ENCODE peak calls at places on chromosomes 7 and 10, in seven cellular contexts. G is GM23248, L is fibroblast of lung, W is aorta, O is lung, P is neural progenitor cell, S is uterus. V is an unnamed sample. For H3K4me1, the result is how much of the 10 kb centered on the place peaks cover.

GRCh38 chr10:100934084-100934659 is 21.4 kb downstream of the SLF2 start:
- DNase-seq in L (peak), P (no peak), S (no peak), O (no peak), G (peak), W (no peak), V (peak)

GRCh38 chr10:44353128-44353390 is 31.8 kb downstream of the CXCL12 start:
- DNase-seq in W (no peak), G (no peak), O (no peak), L (no peak), S (no peak), P (no peak), V (no peak)

GRCh38 chr7:116273918-116274301 is 63.6 kb downstream of the TES start:
- DNase-seq in S (no peak), O (no peak), W (no peak), L (no peak), G (no peak), P (peak), V (no peak)

GRCh38 chr10:91034494-91035157 is 113.7 kb upstream of the ANKRD1 start:
- DNase-seq in G (peak), L (peak), P (peak), S (peak), O (peak), W (peak), V (peak)

GRCh38 chr7:137642467-137642866 is 204.3 kb downstream of the DGKI start:
- DNase-seq in W (no peak), L (peak), G (peak), S (no peak), P (no peak), O (no peak), V (peak)

GRCh38 chr10:78936412-78937342 is 132.1 kb upstream of the ZMIZ1 start:
- DNase-seq in P (no peak), W (no peak), O (no peak), G (no peak), L (peak), S (no peak), V (no peak)

GRCh38 chr10:114328876-114329275 is 75.4 kb downstream of the AFAP1L2 start:
- DNase-seq in W (no peak), L (no peak), G (no peak), S (peak), P (no peak), O (no peak), V (no peak)

GRCh38 chr7:30321992-30322637 is 37.7 kb downstream of the ZNRF2 start:
- DNase-seq in G (peak), W (no peak), P (no peak), O (no peak), S (no peak), L (peak), V (no peak)

GRCh38 chr10:1043532-1043995 is 5.4 kb downstream of the IDI1 start:
- DNase-seq in L (no peak), W (peak), S (no peak), O (no peak), G (no peak), P (no peak), V (no peak)

GRCh38 chr10:126536148-126536547 is 134.3 kb downstream of the C10orf90 start:
- DNase-seq in P (peak), G (peak), S (no peak), W (no peak), L (peak), O (no peak), V (no peak)

GRCh38 chr7:51269321-51269720 is 47.3 kb downstream of the COBL start:
- DNase-seq in S (no peak), L (no peak), G (no peak), W (no peak), P (no peak), O (no peak), V (no peak)

GRCh38 chr7:73906874-73907273 is 45.9 kb downstream of the TMEM270 start:
- DNase-seq in L (no peak), G (no peak), P (no peak), W (peak), S (no peak), O (no peak), V (no peak)

GRCh38 chr10:60549686-60550085 is 160.0 kb upstream of the ANK3 start:
- DNase-seq in O (no peak), G (peak), S (no peak), L (peak), W (no peak), P (no peak), V (peak)

GRCh38 chr7:74290590-74290950 is 1.4 kb downstream of the CLIP2 start:
- DNase-seq in O (no peak), W (no peak), P (no peak), L (no peak), G (peak), S (no peak), V (no peak)

GRCh38 chr7:47830015-47830414 is 118.3 kb downstream of the PKD1L1 start:
- DNase-seq in W (no peak), O (no peak), P (no peak), S (no peak), G (no peak), L (no peak), V (no peak)

GRCh38 chr7:71615017-71615416 is 483.1 kb downstream of the GALNT17 start:
- DNase-seq in L (no peak), W (peak), P (no peak), G (peak), O (no peak), S (no peak), V (no peak)

GRCh38 chr7:30896783-30897617 is 14.7 kb upstream of the AQP1 start:
- DNase-seq in S (no peak), L (no peak), P (no peak), G (no peak), O (peak), W (no peak), V (no peak)

GRCh38 chr10:28326516-28327493 is 23.9 kb upstream of the MPP7 start:
- DNase-seq in W (peak), S (peak), O (peak), P (no peak), G (no peak), L (peak), V (no peak)

GRCh38 chr10:123840714-123841113 is 50.9 kb downstream of the CPXM2 start:
- DNase-seq in G (no peak), S (no peak), L (no peak), O (no peak), W (no peak), P (no peak), V (no peak)

GRCh38 chr10:129079705-129080104 is 387.3 kb upstream of the MGMT start:
- DNase-seq in O (peak), G (no peak), L (no peak), P (peak), W (peak), S (no peak), V (no peak)

GRCh38 chr10:7378602-7379403 is 32.0 kb downstream of the SFMBT2 start:
- DNase-seq in L (no peak), P (no peak), G (no peak), O (no peak), S (no peak), W (no peak), V (no peak)

GRCh38 chr10:60732240-60733188 is 45.8 kb upstream of the CDK1 start:
- DNase-seq in P (peak), L (no peak), G (peak), S (peak), O (peak), W (peak), V (peak)

GRCh38 chr7:158263110-158263963 is 324.3 kb downstream of the PTPRN2 start:
- DNase-seq in S (no peak), L (no peak), O (no peak), G (no peak), W (peak), P (no peak), V (no peak)

GRCh38 chr7:2687338-2687869 is 598 bp upstream of the AMZ1 start:
- DNase-seq in W (no peak), S (no peak), G (peak), L (no peak), O (no peak), P (no peak), V (no peak)

GRCh38 chr10:109978481-109978880 is 29.3 kb upstream of the ADD3 start:
- DNase-seq in L (peak), W (no peak), G (peak), P (peak), S (peak), O (no peak), V (peak)

GRCh38 chr7:130369831-130370230 is 10.5 kb upstream of the CPA1 start:
- DNase-seq in O (no peak), S (no peak), W (no peak), L (no peak), G (peak), P (no peak), V (no peak)
- H3K4me1 ChIP-seq in O (under half), S (under half), W (under half), L (half or more), G (half or more), P (under half), V (under half)

DNA sequence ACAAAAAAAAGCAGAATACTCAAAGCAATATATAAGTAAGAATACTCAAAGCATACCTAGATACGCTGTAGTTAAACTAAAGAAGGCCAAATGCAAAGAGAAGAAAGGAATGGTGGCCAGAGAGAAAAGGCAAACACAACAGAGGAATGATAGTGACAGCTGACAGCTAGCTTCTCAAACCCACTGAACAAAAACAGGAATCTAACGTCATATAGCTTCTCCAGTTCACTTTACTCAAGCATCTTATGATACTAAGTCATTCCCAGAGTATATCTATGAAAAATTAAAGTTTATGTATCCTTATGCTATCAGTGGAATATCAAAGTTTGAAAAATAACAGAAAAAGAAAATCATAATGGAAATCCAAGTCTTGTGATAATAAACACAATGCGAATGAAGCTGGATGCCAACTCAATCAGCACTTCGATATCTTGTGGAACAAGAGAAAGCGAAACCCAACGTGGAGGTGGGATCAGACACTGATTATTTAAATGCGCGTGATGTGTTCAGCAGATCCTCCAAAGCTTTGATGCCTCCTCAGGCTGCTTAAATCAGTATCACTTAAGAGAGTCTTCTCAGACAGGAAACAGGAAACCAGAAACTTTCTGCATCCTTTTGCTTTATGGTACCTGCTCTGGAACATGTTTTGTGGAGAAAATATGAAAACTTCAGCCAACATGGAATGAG is 102.8 kb downstream of the PIP4K2A start:
- DNase-seq in P (no peak), O (no peak), S (no peak), L (no peak), W (no peak), G (no peak), V (no peak)
- H3K4me1 ChIP-seq in P (under half), O (under half), S (under half), L (under half), W (under half), G (under half), V (under half)

GRCh38 chr7:106060394-106060920 is 51.7 kb downstream of the SYPL1 start:
- DNase-seq in W (no peak), P (no peak), O (no peak), L (no peak), G (no peak), S (no peak), V (no peak)

GRCh38 chr7:106062006-106062405 is 50.1 kb downstream of the SYPL1 start:
- DNase-seq in L (no peak), W (no peak), S (no peak), P (no peak), G (no peak), O (no peak), V (peak)

GRCh38 chr7:106062521-106062931 is 49.6 kb downstream of the SYPL1 start:
- DNase-seq in W (no peak), O (no peak), G (no peak), S (no peak), P (no peak), L (no peak), V (peak)

GRCh38 chr7:106063039-106063438 is 49.1 kb downstream of the SYPL1 start:
- DNase-seq in W (no peak), G (no peak), L (no peak), O (no peak), P (no peak), S (no peak), V (no peak)

GRCh38 chr7:106061301-106061979 is 50.7 kb downstream of the SYPL1 start:
- DNase-seq in L (no peak), G (no peak), O (no peak), W (no peak), S (no peak), P (no peak), V (no peak)
- H3K4me1 ChIP-seq in L (under half), G (under half), O (under half), W (under half), S (under half), P (under half), V (half or more)

DNA sequence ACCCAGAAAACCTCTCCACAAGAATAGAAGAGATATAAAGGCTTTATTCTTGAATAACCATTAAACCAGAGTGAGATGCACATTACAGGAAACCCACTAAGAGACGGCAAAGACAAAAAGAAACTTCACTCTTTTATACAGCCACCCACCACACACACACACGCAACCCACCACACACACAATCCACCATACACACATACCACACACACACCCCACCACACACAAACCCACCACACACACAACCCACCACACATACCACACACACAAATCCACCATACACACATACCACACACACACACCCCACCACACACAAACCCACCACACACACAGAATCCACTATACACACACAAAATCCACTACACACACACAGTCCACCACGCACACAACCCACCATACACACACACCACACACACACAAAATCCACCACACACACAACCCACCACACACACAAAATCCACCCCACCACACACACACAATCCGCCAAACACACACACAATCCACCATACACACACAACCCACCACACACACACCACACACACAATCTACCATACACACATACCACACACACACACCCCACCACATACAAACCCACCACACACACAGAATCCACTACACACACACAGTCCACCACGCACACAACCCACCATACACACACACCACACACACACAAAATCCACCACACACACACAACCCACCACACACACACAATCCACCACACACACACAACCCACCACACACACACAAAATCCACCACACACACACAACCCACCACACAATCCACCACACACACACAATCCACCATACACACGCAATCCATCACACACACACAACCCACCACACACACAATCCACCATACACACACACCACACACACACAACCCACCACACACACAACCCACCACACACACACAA is 9.4 kb upstream of the REPIN1 start:
- DNase-seq in L (no peak), S (no peak), P (no peak), G (no peak), W (no peak), O (no peak), V (no peak)
- H3K4me1 ChIP-seq in L (under half), S (under half), P (under half), G (under half), W (under half), O (under half), V (under half)